ENCODE peak calls at places on chromosome 5, in five cellular contexts. One of them, this sample, is unnamed.
A peak's percentile ranks its signal among the peaks of the same experiment; 100 is the strongest.

GRCh38 chr5:10467281-10468198 is 25.9 kb downstream of the ROPN1L start:
- DNase-seq in brain microvascular endothelial cell: peak; percentile 66
- DNase-seq in MM.1S: no peak
- DNase-seq in pancreas: no peak
- DNase-seq in HCT116: no peak
- DNase-seq in this sample: peak; percentile 54

GRCh38 chr5:173495225-173495904 is 121.1 kb downstream of the BOD1 start:
- DNase-seq in brain microvascular endothelial cell: no peak
- DNase-seq in pancreas: no peak
- DNase-seq in HCT116: no peak
- DNase-seq in MM.1S: no peak
- DNase-seq in this sample: no peak

GRCh38 chr5:92337772-92338234 is 954.7 kb upstream of the ARRDC3 start:
- DNase-seq in HCT116: no peak
- DNase-seq in pancreas: no peak
- DNase-seq in brain microvascular endothelial cell: no peak
- DNase-seq in MM.1S: no peak
- DNase-seq in this sample: peak; percentile 13

GRCh38 chr5:169740435-169740834 is 103.4 kb downstream of the DOCK2 start:
- DNase-seq in MM.1S: no peak
- DNase-seq in HCT116: no peak
- DNase-seq in brain microvascular endothelial cell: no peak
- DNase-seq in pancreas: no peak
- DNase-seq in this sample: no peak

GRCh38 chr5:151312749-151313324 is 9.3 kb upstream of the SLC36A3 start:
- DNase-seq in MM.1S: no peak
- DNase-seq in HCT116: no peak
- DNase-seq in brain microvascular endothelial cell: no peak
- DNase-seq in pancreas: no peak
- DNase-seq in this sample: no peak

GRCh38 chr5:82425591-82425990 is 147.4 kb upstream of the RPS23 start:
- DNase-seq in HCT116: no peak
- DNase-seq in MM.1S: no peak
- DNase-seq in brain microvascular endothelial cell: no peak
- DNase-seq in pancreas: no peak
- DNase-seq in this sample: no peak

GRCh38 chr5:15693036-15693728 is 193.2 kb downstream of the FBXL7 start:
- DNase-seq in HCT116: no peak
- DNase-seq in MM.1S: no peak
- DNase-seq in pancreas: no peak
- DNase-seq in brain microvascular endothelial cell: peak; percentile 64
- DNase-seq in this sample: no peak

GRCh38 chr5:107570805-107571531 is 99.8 kb downstream of the EFNA5 start:
- DNase-seq in HCT116: no peak
- DNase-seq in pancreas: no peak
- DNase-seq in brain microvascular endothelial cell: peak; percentile 21
- DNase-seq in MM.1S: peak; percentile 78
- DNase-seq in this sample: peak; percentile 35

GRCh38 chr5:145750194-145750593 is 84.9 kb downstream of the PRELID2 start:
- DNase-seq in brain microvascular endothelial cell: no peak
- DNase-seq in pancreas: no peak
- DNase-seq in MM.1S: no peak
- DNase-seq in HCT116: no peak
- DNase-seq in this sample: no peak

GRCh38 chr5:66960373-66961137 is 236.0 kb downstream of the CD180 start:
- DNase-seq in brain microvascular endothelial cell: peak; percentile 14
- DNase-seq in MM.1S: no peak
- DNase-seq in HCT116: no peak
- DNase-seq in pancreas: no peak
- DNase-seq in this sample: no peak

GRCh38 chr5:127343866-127344265 is 53.3 kb downstream of the MEGF10 start:
- DNase-seq in brain microvascular endothelial cell: no peak
- DNase-seq in pancreas: no peak
- DNase-seq in HCT116: no peak
- DNase-seq in MM.1S: no peak
- DNase-seq in this sample: no peak

GRCh38 chr5:158711927-158712529 is 387.7 kb downstream of the EBF1 start:
- DNase-seq in MM.1S: no peak
- DNase-seq in HCT116: no peak
- DNase-seq in brain microvascular endothelial cell: no peak
- DNase-seq in pancreas: no peak
- DNase-seq in this sample: no peak

GRCh38 chr5:158383485-158383884 is 524.5 kb upstream of the CLINT1 start:
- DNase-seq in HCT116: no peak
- DNase-seq in MM.1S: no peak
- DNase-seq in pancreas: no peak
- DNase-seq in brain microvascular endothelial cell: no peak
- DNase-seq in this sample: peak; percentile 23

GRCh38 chr5:98750693-98751092 is 22.8 kb upstream of the RGMB start:
- DNase-seq in MM.1S: no peak
- DNase-seq in brain microvascular endothelial cell: no peak
- DNase-seq in HCT116: no peak
- DNase-seq in pancreas: no peak
- DNase-seq in this sample: peak; percentile 36

GRCh38 chr5:139426222-139426885 is 13.0 kb downstream of the DNAJC18 start:
- DNase-seq in MM.1S: no peak
- DNase-seq in pancreas: no peak
- DNase-seq in HCT116: no peak
- DNase-seq in brain microvascular endothelial cell: peak; percentile 8
- DNase-seq in this sample: peak; percentile 36

GRCh38 chr5:56310711-56311204 is 77.6 kb upstream of the ANKRD55 start:
- DNase-seq in HCT116: no peak
- DNase-seq in brain microvascular endothelial cell: no peak
- DNase-seq in pancreas: no peak
- DNase-seq in MM.1S: no peak
- DNase-seq in this sample: no peak

GRCh38 chr5:159951387-159951786 is 35.1 kb downstream of the ADRA1B start:
- DNase-seq in pancreas: no peak
- DNase-seq in MM.1S: no peak
- DNase-seq in HCT116: peak; percentile 22
- DNase-seq in brain microvascular endothelial cell: peak; percentile 38
- DNase-seq in this sample: no peak

GRCh38 chr5:153885166-153885565 is 153.5 kb downstream of the FAM114A2 start:
- DNase-seq in HCT116: no peak
- DNase-seq in brain microvascular endothelial cell: no peak
- DNase-seq in pancreas: no peak
- DNase-seq in MM.1S: no peak
- DNase-seq in this sample: no peak

GRCh38 chr5:178326054-178326715 is 93.6 kb upstream of the PHYKPL start:
- DNase-seq in HCT116: no peak
- DNase-seq in pancreas: no peak
- DNase-seq in brain microvascular endothelial cell: no peak
- DNase-seq in MM.1S: no peak
- DNase-seq in this sample: no peak

GRCh38 chr5:4188704-4189103 is 593.1 kb downstream of the IRX1 start:
- DNase-seq in HCT116: no peak
- DNase-seq in MM.1S: no peak
- DNase-seq in pancreas: no peak
- DNase-seq in brain microvascular endothelial cell: no peak
- DNase-seq in this sample: no peak

GRCh38 chr5:36630201-36630968 is 24.0 kb downstream of the SLC1A3 start:
- DNase-seq in brain microvascular endothelial cell: no peak
- DNase-seq in MM.1S: no peak
- DNase-seq in HCT116: no peak
- DNase-seq in pancreas: no peak
- DNase-seq in this sample: peak; percentile 91

GRCh38 chr5:127446626-127447025 is 70.8 kb upstream of the PRRC1 start:
- DNase-seq in MM.1S: peak; percentile 29
- DNase-seq in pancreas: no peak
- DNase-seq in brain microvascular endothelial cell: no peak
- DNase-seq in HCT116: no peak
- DNase-seq in this sample: no peak

GRCh38 chr5:174083041-174083827 is 37.7 kb downstream of the NSG2 start:
- DNase-seq in pancreas: no peak
- DNase-seq in MM.1S: no peak
- DNase-seq in HCT116: no peak
- DNase-seq in brain microvascular endothelial cell: no peak
- DNase-seq in this sample: no peak

GRCh38 chr5:34957299-34957698 is 27.9 kb downstream of the DNAJC21 start:
- DNase-seq in brain microvascular endothelial cell: no peak
- DNase-seq in HCT116: no peak
- DNase-seq in MM.1S: no peak
- DNase-seq in pancreas: no peak
- DNase-seq in this sample: no peak

GRCh38 chr5:75091597-75091996 is 39.2 kb upstream of the GCNT4 start:
- DNase-seq in MM.1S: no peak
- DNase-seq in HCT116: no peak
- DNase-seq in brain microvascular endothelial cell: no peak
- DNase-seq in pancreas: no peak
- DNase-seq in this sample: peak; percentile 92

GRCh38 chr5:173581408-173582197 is 34.8 kb downstream of the BOD1 start:
- DNase-seq in MM.1S: peak; percentile 14
- DNase-seq in brain microvascular endothelial cell: no peak
- DNase-seq in pancreas: no peak
- DNase-seq in HCT116: peak; percentile 35
- DNase-seq in this sample: peak; percentile 4

GRCh38 chr5:171258737-171259405 is 50.2 kb upstream of the TLX3 start:
- DNase-seq in HCT116: no peak
- DNase-seq in pancreas: no peak
- DNase-seq in MM.1S: no peak
- DNase-seq in brain microvascular endothelial cell: no peak
- DNase-seq in this sample: no peak

GRCh38 chr5:32779754-32780415 is 68.8 kb downstream of the NPR3 start:
- DNase-seq in HCT116: no peak
- DNase-seq in brain microvascular endothelial cell: no peak
- DNase-seq in pancreas: no peak
- DNase-seq in MM.1S: no peak
- DNase-seq in this sample: no peak

GRCh38 chr5:9112520-9113291 is 433.2 kb downstream of the SEMA5A start:
- DNase-seq in MM.1S: no peak
- DNase-seq in HCT116: no peak
- DNase-seq in pancreas: no peak
- DNase-seq in brain microvascular endothelial cell: peak; percentile 24
- DNase-seq in this sample: peak; percentile 95

GRCh38 chr5:124650960-124651662 is 95.3 kb downstream of the ZNF608 start:
- DNase-seq in HCT116: no peak
- DNase-seq in pancreas: no peak
- DNase-seq in brain microvascular endothelial cell: peak; percentile 53
- DNase-seq in MM.1S: no peak
- DNase-seq in this sample: no peak

GRCh38 chr5:73654171-73654811 is 28.3 kb downstream of the ARHGEF28 start:
- DNase-seq in pancreas: no peak
- DNase-seq in MM.1S: no peak
- DNase-seq in HCT116: no peak
- DNase-seq in brain microvascular endothelial cell: no peak
- DNase-seq in this sample: peak; percentile 99

GRCh38 chr5:55570026-55570425 is 35.3 kb upstream of the PLPP1 start:
- DNase-seq in HCT116: no peak
- DNase-seq in pancreas: no peak
- DNase-seq in MM.1S: no peak
- DNase-seq in brain microvascular endothelial cell: peak; percentile 42
- DNase-seq in this sample: no peak

GRCh38 chr5:64210866-64211265 is 45.2 kb downstream of the RNF180 start:
- DNase-seq in HCT116: no peak
- DNase-seq in MM.1S: no peak
- DNase-seq in pancreas: no peak
- DNase-seq in brain microvascular endothelial cell: peak; percentile 87
- DNase-seq in this sample: peak; percentile 91

GRCh38 chr5:144598451-144599068 is 427.9 kb downstream of the KCTD16 start:
- DNase-seq in brain microvascular endothelial cell: no peak
- DNase-seq in HCT116: no peak
- DNase-seq in MM.1S: no peak
- DNase-seq in pancreas: peak; percentile 83
- DNase-seq in this sample: no peak
- H3K4me3 ChIP-seq in brain microvascular endothelial cell: no peak overlapping the region
- H3K4me3 ChIP-seq in HCT116: no peak overlapping the region
- H3K4me3 ChIP-seq in MM.1S: no peak overlapping the region
- H3K4me3 ChIP-seq in pancreas: peak overlapping the region; percentile 42
- H3K4me3 ChIP-seq in this sample: peak overlapping the region; percentile 4

DNA sequence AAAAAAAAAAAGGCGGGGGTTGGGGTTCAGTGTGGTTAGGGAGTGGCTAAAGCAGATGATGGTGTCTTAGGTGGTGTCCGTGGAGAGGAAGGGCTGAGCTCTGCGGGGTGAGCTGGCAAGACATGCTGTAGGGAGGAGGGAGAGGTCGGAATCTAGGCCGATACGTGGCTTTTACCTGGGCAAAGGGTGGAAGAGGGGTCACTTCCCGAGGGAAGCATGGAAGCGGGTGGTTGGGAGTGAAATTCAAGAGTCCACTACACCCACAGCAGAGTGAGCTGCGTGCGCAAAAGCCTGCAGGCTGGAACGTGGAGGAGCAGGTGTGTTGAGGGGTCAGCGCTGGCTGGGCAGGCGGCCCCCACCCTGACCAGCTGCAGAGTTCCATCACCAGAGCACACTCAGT is 17.8 kb downstream of the TBC1D9B start:
- DNase-seq in HCT116: no peak
- DNase-seq in MM.1S: no peak
- DNase-seq in pancreas: no peak
- DNase-seq in brain microvascular endothelial cell: no peak
- DNase-seq in this sample: no peak
- H3K36me3 ChIP-seq in HCT116: peaks cover 71% of the 10 kb centered on the region
- H3K36me3 ChIP-seq in MM.1S: no peaks in the 10 kb centered on the region
- H3K36me3 ChIP-seq in pancreas: peaks cover 78% of the 10 kb centered on the region
- H3K36me3 ChIP-seq in brain microvascular endothelial cell: peaks cover 82% of the 10 kb centered on the region
- H3K36me3 ChIP-seq in this sample: peaks cover 60% of the 10 kb centered on the region

GRCh38 chr5:154945695-154946301 is 4.9 kb downstream of the MRPL22 start:
- DNase-seq in pancreas: no peak
- DNase-seq in HCT116: no peak
- DNase-seq in MM.1S: no peak
- DNase-seq in brain microvascular endothelial cell: no peak
- DNase-seq in this sample: peak; percentile 35
- TF ChIP-seq CTCF in pancreas: peak; percentile 49
- TF ChIP-seq CTCF in HCT116: peak; percentile 43
- TF ChIP-seq CTCF in MM.1S: peak; percentile 52
- TF ChIP-seq CTCF in brain microvascular endothelial cell: peak; percentile 47
- TF ChIP-seq CTCF in this sample: peak; percentile 36

GRCh38 chr5:68217476-68217984 is 2.0 kb downstream of the PIK3R1 start:
- DNase-seq in brain microvascular endothelial cell: no peak
- DNase-seq in HCT116: no peak
- DNase-seq in pancreas: no peak
- DNase-seq in MM.1S: no peak
- DNase-seq in this sample: no peak
- H3K4me3 ChIP-seq in brain microvascular endothelial cell: peak overlapping the region; percentile 87
- H3K4me3 ChIP-seq in HCT116: peak overlapping the region; percentile 86
- H3K4me3 ChIP-seq in pancreas: peak overlapping the region; percentile 99
- H3K4me3 ChIP-seq in MM.1S: peak overlapping the region; percentile 89
- H3K4me3 ChIP-seq in this sample: peak overlapping the region; percentile 91